ENCODE peak calls at places on chromosomes 13 and 19, in six cellular contexts. I, P, F, A, Z and H are unnamed samples.

GRCh38 chr19:45079911-45080469 is 930 bp downstream of the GEMIN7 start:
- DNase-seq in I (no peak), P (no peak), F (peak; percentile 54), A (no peak), Z (peak; percentile 89), H (no peak)

GRCh38 chr19:41001243-41001971 is 10.3 kb downstream of the CYP2B6 start:
- DNase-seq in I (no peak), P (no peak), F (no peak), A (no peak), Z (peak; percentile 50), H (no peak)

GRCh38 chr19:18697680-18698079 is 14.2 kb downstream of the CRTC1 start:
- DNase-seq in I (no peak), P (peak; percentile 62), F (peak; percentile 46), A (no peak), Z (no peak), H (no peak)

GRCh38 chr19:11887618-11888531 is at the start of gene ZNF69:
- DNase-seq in I (peak; percentile 63), P (peak; percentile 95), F (peak; percentile 94), A (peak; percentile 65), Z (peak; percentile 99), H (peak; percentile 97)

GRCh38 chr19:2546128-2547032 is 70.5 kb downstream of the GADD45B start:
- DNase-seq in I (peak; percentile 38), P (peak; percentile 89), F (peak; percentile 64), A (no peak), Z (peak; percentile 85), H (peak; percentile 56)

GRCh38 chr13:30196025-30196424 is 111.3 kb downstream of the KATNAL1 start:
- DNase-seq in I (peak; percentile 5), P (no peak), F (no peak), A (no peak), Z (peak; percentile 89), H (no peak)

GRCh38 chr13:24630121-24630520 is 50.1 kb upstream of the ATP12A start:
- DNase-seq in I (no peak), P (no peak), F (no peak), A (no peak), Z (peak; percentile 35), H (no peak)

GRCh38 chr13:32887617-32888016 is 128.6 kb upstream of the KL start:
- DNase-seq in I (no peak), P (no peak), F (no peak), A (no peak), Z (no peak), H (no peak)

GRCh38 chr13:26442541-26442940 is 114.9 kb upstream of the WASF3 start:
- DNase-seq in I (no peak), P (no peak), F (no peak), A (no peak), Z (no peak), H (no peak)

GRCh38 chr13:42223681-42224080 is 48.3 kb upstream of the AKAP11 start:
- DNase-seq in I (no peak), P (no peak), F (no peak), A (no peak), Z (no peak), H (no peak)

GRCh38 chr13:42225051-42225450 is 46.9 kb upstream of the AKAP11 start:
- DNase-seq in I (no peak), P (no peak), F (no peak), A (no peak), Z (no peak), H (no peak)

GRCh38 chr13:42229287-42229686 is 42.7 kb upstream of the AKAP11 start:
- DNase-seq in I (no peak), P (no peak), F (no peak), A (no peak), Z (no peak), H (no peak)

GRCh38 chr13:42232671-42233070 is 39.3 kb upstream of the AKAP11 start:
- DNase-seq in I (no peak), P (no peak), F (no peak), A (no peak), Z (no peak), H (no peak)

GRCh38 chr13:42228527-42228926 is 43.4 kb upstream of the AKAP11 start:
- DNase-seq in I (no peak), P (no peak), F (no peak), A (no peak), Z (no peak), H (no peak)
- H3K27ac ChIP-seq in I (no peak overlapping the region), P (no peak overlapping the region), F (no peak overlapping the region), A (no peak overlapping the region), Z (no peak overlapping the region), H (no peak overlapping the region)

DNA sequence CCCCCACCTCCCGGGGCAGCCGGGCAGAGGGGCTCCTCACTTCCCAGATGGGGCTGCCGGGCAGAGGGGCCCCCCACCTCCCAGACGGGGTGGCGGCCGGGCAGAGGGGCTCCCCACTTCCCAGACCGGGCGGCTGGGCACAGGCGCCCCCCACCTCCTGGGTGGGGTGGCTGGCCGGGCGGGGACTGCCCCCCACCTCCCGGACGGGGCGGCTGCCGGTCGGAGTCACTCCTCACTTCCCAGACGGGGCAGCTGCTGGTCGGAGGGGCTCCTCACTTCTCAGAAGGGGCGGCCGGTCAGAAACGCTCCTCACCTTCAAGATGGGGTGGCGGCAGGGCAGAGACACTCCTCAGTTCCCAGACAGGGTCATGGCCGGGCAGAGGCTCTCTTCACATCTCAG is 43.9 kb downstream of the ZNF730 start:
- DNase-seq in I (no peak), P (no peak), F (no peak), A (no peak), Z (no peak), H (no peak)
- H3K9me3 ChIP-seq in I (no peaks in the 10 kb centered on the region), P (no peaks in the 10 kb centered on the region), F (no peaks in the 10 kb centered on the region), A (no peaks in the 10 kb centered on the region), Z (peaks cover 68% of the 10 kb centered on the region), H (no peaks in the 10 kb centered on the region)

DNA sequence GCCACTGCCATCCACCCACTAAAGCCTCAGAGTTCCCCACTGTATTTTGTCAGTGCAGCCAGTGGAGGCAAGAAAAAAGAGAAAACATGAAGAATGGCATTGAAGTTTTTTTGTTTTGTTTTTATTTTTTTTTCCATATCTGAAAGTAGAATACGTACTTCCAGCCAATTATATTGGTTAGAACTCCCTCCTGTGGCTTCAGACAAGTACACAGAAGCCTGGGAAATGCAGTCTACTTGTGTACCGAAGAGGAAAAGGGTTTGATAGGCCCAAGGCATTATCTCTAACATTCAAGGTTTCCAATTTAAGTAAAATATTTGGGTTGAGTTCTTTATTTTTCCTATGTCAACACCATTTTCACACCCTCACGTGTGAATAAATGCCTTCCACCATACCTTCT is 696.2 kb upstream of the GPC6 start:
- DNase-seq in I (peak; percentile 41), P (no peak), F (no peak), A (no peak), Z (no peak), H (no peak)
- TF ChIP-seq CTCF in I (no peak), P (no peak), F (no peak), A (no peak), Z (peak; percentile 29), H (no peak)

GRCh38 chr13:91632071-91632470 is 233.7 kb downstream of the GPC5 start:
- DNase-seq in I (peak; percentile 18), P (no peak), F (no peak), A (no peak), Z (no peak), H (no peak)

GRCh38 chr13:91630916-91631315 is 232.5 kb downstream of the GPC5 start:
- DNase-seq in I (no peak), P (no peak), F (no peak), A (no peak), Z (no peak), H (no peak)

GRCh38 chr13:91623151-91623550 is 224.7 kb downstream of the GPC5 start:
- DNase-seq in I (no peak), P (no peak), F (no peak), A (no peak), Z (peak; percentile 68), H (no peak)

DNA sequence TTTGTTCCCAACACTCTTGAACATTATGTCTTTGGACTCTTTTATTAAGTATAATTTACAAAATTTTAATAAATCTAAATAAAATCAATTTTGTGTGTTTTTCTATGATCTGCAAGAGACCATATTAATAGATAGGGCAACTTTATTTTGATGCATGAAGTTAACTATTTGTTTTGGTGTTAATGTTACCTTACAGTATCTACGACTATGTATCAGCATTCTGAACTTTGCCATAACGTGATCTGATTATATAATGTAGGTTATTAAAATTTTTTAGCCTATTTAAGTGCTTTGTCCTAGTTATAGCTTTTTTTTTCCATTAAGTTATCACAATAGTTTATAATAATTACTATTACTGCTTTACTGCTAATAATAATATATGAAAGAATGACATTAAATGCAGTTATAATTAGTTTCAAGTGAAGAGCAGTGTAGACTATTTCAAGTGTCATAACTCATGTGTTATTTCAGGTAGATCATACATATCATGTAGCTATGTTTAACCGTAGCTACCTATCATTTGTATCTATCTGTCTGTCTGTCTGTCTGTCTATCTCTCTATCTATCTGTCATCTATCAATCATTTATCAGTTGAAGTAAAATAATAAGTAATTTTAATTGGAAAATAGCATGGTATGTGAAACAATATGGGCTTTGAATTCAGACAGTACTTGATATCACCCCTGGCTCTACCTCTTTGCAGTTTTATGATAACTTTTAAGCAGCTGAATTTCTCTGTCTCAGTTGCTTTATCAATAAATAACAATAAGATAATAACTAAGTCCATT is 229.7 kb downstream of the GPC5 start:
- DNase-seq in I (no peak), P (no peak), F (no peak), A (no peak), Z (no peak), H (no peak)
- H3K27ac ChIP-seq in I (no peak overlapping the region), P (no peak overlapping the region), F (no peak overlapping the region), A (no peak overlapping the region), Z (no peak overlapping the region), H (no peak overlapping the region)

DNA sequence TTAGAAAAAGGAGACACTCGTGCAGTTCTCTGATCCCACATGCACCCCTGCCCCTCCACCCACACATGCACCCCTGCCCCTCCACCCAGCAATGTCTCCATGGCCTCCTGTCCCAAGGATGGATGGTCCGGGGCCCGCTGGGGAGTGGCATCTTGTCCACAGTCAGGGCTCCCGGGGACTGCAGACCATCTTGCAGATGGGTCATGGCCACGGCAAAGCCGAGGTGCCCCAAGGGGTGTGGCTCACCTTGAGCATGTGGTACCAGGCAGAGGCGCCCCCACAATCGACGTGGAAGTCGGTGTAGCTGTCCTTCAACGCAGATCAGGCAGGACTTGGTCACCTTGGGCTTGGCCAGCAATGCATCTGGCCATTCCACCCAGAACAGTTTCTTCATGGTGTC is 216.7 kb downstream of the TUBA3C start:
- DNase-seq in I (no peak), P (no peak), F (no peak), A (no peak), Z (no peak), H (no peak)
- H3K9me3 ChIP-seq in I (no peaks in the 10 kb centered on the region), P (no peaks in the 10 kb centered on the region), F (no peaks in the 10 kb centered on the region), A (no peaks in the 10 kb centered on the region), Z (peaks cover 57% of the 10 kb centered on the region), H (no peaks in the 10 kb centered on the region)

DNA sequence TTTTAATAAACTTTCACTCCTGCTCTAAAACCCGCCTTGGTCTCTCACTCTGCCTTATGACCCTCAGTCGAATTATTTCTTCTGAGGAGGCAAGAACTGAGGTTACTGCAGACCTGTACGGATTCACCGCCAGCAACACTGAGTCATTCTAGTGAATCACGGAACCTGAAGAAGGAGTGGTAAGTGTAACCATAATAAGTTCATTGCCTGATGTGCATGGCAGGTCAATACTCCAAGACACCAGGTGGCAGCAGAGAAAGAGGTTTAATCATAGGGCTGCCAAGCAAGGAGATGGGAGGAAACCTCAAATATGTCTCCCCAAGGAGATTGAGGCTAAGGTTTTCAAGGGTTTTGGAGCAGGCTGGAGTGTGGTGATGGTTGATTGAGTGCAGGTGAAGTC is 204.3 kb upstream of the IPO5 start:
- DNase-seq in I (no peak), P (no peak), F (no peak), A (no peak), Z (no peak), H (peak; percentile 25)
- TF ChIP-seq CTCF in I (no peak), P (no peak), F (no peak), A (no peak), Z (no peak), H (no peak)